ENCODE peak calls at places on chromosomes 13 and 19, in seven cellular contexts. O is HCT116, K is SK-N-SH, J is K562, W is GM12878, T is H1, Z is HepG2. E is an unnamed sample.

GRCh38 chr13:67036694-67037093 is 193.4 kb downstream of the PCDH9 start:
- DNase-seq in O (no peak), K (peak), J (no peak), W (no peak), T (no peak), Z (no peak), E (no peak)

GRCh38 chr19:52959613-52960295 is 2.9 kb downstream of the ZNF816 start:
- DNase-seq in O (no peak), K (no peak), J (no peak), W (no peak), T (no peak), Z (no peak), E (no peak)

GRCh38 chr13:24612726-24613125 is 67.5 kb upstream of the ATP12A start:
- DNase-seq in O (no peak), K (no peak), J (no peak), W (no peak), T (no peak), Z (no peak), E (no peak)

GRCh38 chr13:99812611-99813010 is 159.0 kb downstream of the ZIC5 start:
- DNase-seq in O (no peak), K (no peak), J (no peak), W (no peak), T (no peak), Z (no peak), E (no peak)

GRCh38 chr19:36837902-36838783 is at the start of gene ZNF790:
- DNase-seq in O (no peak), K (peak), J (peak), W (peak), T (peak), Z (peak), E (peak)

GRCh38 chr19:1026189-1027019 is at the start of gene CNN2:
- DNase-seq in O (no peak), K (peak), J (peak), W (no peak), T (peak), Z (peak), E (peak)

GRCh38 chr13:63389756-63390155 is 1974.1 kb upstream of the PCDH20 start:
- DNase-seq in O (no peak), K (no peak), J (no peak), W (no peak), T (no peak), Z (no peak), E (no peak)

GRCh38 chr19:3304871-3305423 is 61.4 kb upstream of the NFIC start:
- DNase-seq in O (peak), K (peak), J (peak), W (peak), T (peak), Z (peak), E (no peak)

GRCh38 chr19:2633693-2634075 is 68.8 kb downstream of the GNG7 start:
- DNase-seq in O (no peak), K (no peak), J (no peak), W (no peak), T (no peak), Z (no peak), E (no peak)

GRCh38 chr13:47175172-47175806 is 278.4 kb upstream of the HTR2A start:
- DNase-seq in O (no peak), K (no peak), J (no peak), W (no peak), T (no peak), Z (no peak), E (no peak)

GRCh38 chr13:32887617-32888016 is 128.6 kb upstream of the KL start:
- DNase-seq in O (no peak), K (no peak), J (no peak), W (no peak), T (no peak), Z (no peak), E (no peak)

GRCh38 chr19:50384685-50385535 is 763 bp downstream of the POLD1 start:
- DNase-seq in O (no peak), K (peak), J (peak), W (no peak), T (no peak), Z (no peak), E (no peak)

GRCh38 chr19:15014579-15014978 is 34.7 kb upstream of the CASP14 start:
- DNase-seq in O (no peak), K (no peak), J (peak), W (no peak), T (no peak), Z (no peak), E (peak)

GRCh38 chr19:6250024-6250605 is 29.7 kb downstream of the MLLT1 start:
- DNase-seq in O (no peak), K (no peak), J (no peak), W (no peak), T (no peak), Z (no peak), E (no peak)

GRCh38 chr13:49997935-49998334 is 1.1 kb downstream of the TRIM13 start:
- DNase-seq in O (no peak), K (no peak), J (no peak), W (no peak), T (no peak), Z (no peak), E (peak)

GRCh38 chr19:14363203-14364097 is 17.8 kb upstream of the ADGRE5 start:
- DNase-seq in O (peak), K (peak), J (peak), W (no peak), T (peak), Z (peak), E (no peak)

GRCh38 chr13:34076943-34077703 is 259.2 kb downstream of the RFC3 start:
- DNase-seq in O (peak), K (peak), J (no peak), W (no peak), T (no peak), Z (peak), E (peak)

GRCh38 chr19:38975214-38975860 is at the start of gene FBXO17:
- DNase-seq in O (no peak), K (peak), J (peak), W (no peak), T (peak), Z (peak), E (peak)

GRCh38 chr19:45848922-45849321 is 14.0 kb downstream of the SYMPK start:
- DNase-seq in O (no peak), K (no peak), J (peak), W (no peak), T (no peak), Z (peak), E (peak)

GRCh38 chr13:105278797-105279425 is 1256.6 kb downstream of the EFNB2 start:
- DNase-seq in O (no peak), K (no peak), J (no peak), W (no peak), T (peak), Z (no peak), E (peak)

GRCh38 chr19:8001995-8002849 is 3.2 kb downstream of the ELAVL1 start:
- DNase-seq in O (peak), K (peak), J (peak), W (peak), T (peak), Z (peak), E (peak)

GRCh38 chr13:66425741-66426140 is 804.4 kb downstream of the PCDH9 start:
- DNase-seq in O (no peak), K (no peak), J (no peak), W (no peak), T (no peak), Z (no peak), E (no peak)

GRCh38 chr19:17235618-17236413 is 9.8 kb downstream of the OCEL1 start:
- DNase-seq in O (no peak), K (peak), J (peak), W (no peak), T (peak), Z (no peak), E (no peak)

GRCh38 chr19:50204811-50205675 is 1.6 kb downstream of the MYH14 start:
- DNase-seq in O (peak), K (peak), J (peak), W (no peak), T (peak), Z (peak), E (peak)

GRCh38 chr19:7916137-7916907 is 1.7 kb downstream of the TGFBR3L start:
- DNase-seq in O (no peak), K (peak), J (no peak), W (no peak), T (peak), Z (no peak), E (peak)

GRCh38 chr13:30113531-30113930 is 193.8 kb downstream of the KATNAL1 start:
- DNase-seq in O (no peak), K (no peak), J (no peak), W (no peak), T (no peak), Z (no peak), E (no peak)

GRCh38 chr13:51681037-51681678 is 96.9 kb downstream of the WDFY2 start:
- DNase-seq in O (no peak), K (no peak), J (no peak), W (no peak), T (no peak), Z (no peak), E (no peak)

GRCh38 chr13:44293908-44294735 is 79.5 kb upstream of the SERP2 start:
- DNase-seq in O (no peak), K (no peak), J (no peak), W (no peak), T (no peak), Z (no peak), E (no peak)

GRCh38 chr13:107210216-107211010 is 642.5 kb upstream of the ARGLU1 start:
- DNase-seq in O (no peak), K (no peak), J (no peak), W (no peak), T (no peak), Z (no peak), E (no peak)

GRCh38 chr13:43984292-43984691 is 104.6 kb downstream of the LACC1 start:
- DNase-seq in O (no peak), K (no peak), J (no peak), W (no peak), T (no peak), Z (no peak), E (no peak)

GRCh38 chr19:33740811-33741396 is 55.8 kb upstream of the KCTD15 start:
- DNase-seq in O (no peak), K (no peak), J (peak), W (no peak), T (peak), Z (peak), E (peak)

GRCh38 chr13:77176350-77176749 is 149.4 kb upstream of the FBXL3 start:
- DNase-seq in O (no peak), K (no peak), J (no peak), W (no peak), T (no peak), Z (peak), E (no peak)

GRCh38 chr13:112132619-112133018 is 65.7 kb downstream of the SOX1 start:
- DNase-seq in O (no peak), K (no peak), J (no peak), W (no peak), T (no peak), Z (no peak), E (no peak)

GRCh38 chr13:46535822-46536221 is 17.1 kb upstream of the LRCH1 start:
- DNase-seq in O (no peak), K (no peak), J (no peak), W (no peak), T (no peak), Z (no peak), E (no peak)

GRCh38 chr19:13441810-13442512 is 64.3 kb downstream of the CACNA1A start:
- DNase-seq in O (no peak), K (no peak), J (peak), W (no peak), T (peak), Z (peak), E (peak)

GRCh38 chr13:113819731-113820715 is 43.9 kb downstream of the GAS6 start:
- DNase-seq in O (no peak), K (no peak), J (no peak), W (no peak), T (no peak), Z (no peak), E (no peak)

GRCh38 chr13:27425151-27425917 is 915 bp downstream of the GTF3A start:
- DNase-seq in O (no peak), K (no peak), J (peak), W (no peak), T (peak), Z (no peak), E (peak)

GRCh38 chr19:13839193-13839937 is 37.6 kb upstream of the NANOS3 start:
- DNase-seq in O (no peak), K (peak), J (peak), W (peak), T (peak), Z (no peak), E (peak)

GRCh38 chr19:51341976-51342580 is at the start of gene VSIG10L:
- DNase-seq in O (no peak), K (no peak), J (no peak), W (no peak), T (no peak), Z (no peak), E (peak)

GRCh38 chr19:19385900-19386339 is 19.6 kb upstream of the GATAD2A start:
- DNase-seq in O (no peak), K (no peak), J (no peak), W (no peak), T (peak), Z (no peak), E (no peak)

GRCh38 chr19:44574201-44574950 is 39.0 kb upstream of the IGSF23 start:
- DNase-seq in O (no peak), K (no peak), J (no peak), W (no peak), T (no peak), Z (no peak), E (no peak)
- TF ChIP-seq JUND in O (no peak), K (no peak), J (no peak), W (no peak), T (no peak), Z (no peak), E (no peak)

GRCh38 chr19:56119585-56119978 is 1.5 kb downstream of the ZNF787 start:
- DNase-seq in O (no peak), K (peak), J (no peak), W (no peak), T (no peak), Z (peak), E (no peak)
- TF ChIP-seq JUND in O (no peak), K (no peak), J (no peak), W (no peak), T (no peak), Z (no peak), E (no peak)

GRCh38 chr13:110559429-110559943 is 2.0 kb downstream of the RAB20 start:
- DNase-seq in O (no peak), K (no peak), J (no peak), W (no peak), T (no peak), Z (no peak), E (peak)
- TF ChIP-seq JUND in O (no peak), K (no peak), J (no peak), W (no peak), T (no peak), Z (no peak), E (no peak)

DNA sequence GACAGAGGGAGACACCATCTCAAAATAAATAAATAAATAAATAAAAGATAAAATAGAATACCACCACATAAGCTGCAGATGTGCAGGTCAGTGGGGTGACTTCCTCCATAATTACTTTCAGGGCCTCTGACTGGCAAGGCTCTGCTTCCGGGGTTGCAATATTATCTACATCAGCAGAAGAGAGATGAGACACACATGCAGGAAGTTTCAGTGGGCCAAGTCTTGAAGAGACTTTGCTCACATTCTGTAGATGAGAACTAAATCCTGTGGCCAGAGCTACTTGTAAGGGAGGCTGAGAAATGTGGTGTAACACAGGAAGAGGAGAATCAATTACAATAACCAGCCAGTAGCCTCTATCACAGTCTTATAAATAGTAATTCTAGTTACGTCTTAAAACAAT is 89.9 kb upstream of the MAB21L1 start:
- DNase-seq in O (no peak), K (no peak), J (no peak), W (no peak), T (no peak), Z (no peak), E (no peak)
- TF ChIP-seq JUND in O (no peak), K (no peak), J (no peak), W (no peak), T (no peak), Z (no peak), E (no peak)

GRCh38 chr19:55080121-55080914 is 4.6 kb downstream of the EPS8L1 start:
- DNase-seq in O (peak), K (peak), J (peak), W (no peak), T (peak), Z (peak), E (peak)
- TF ChIP-seq JUND in O (no peak), K (no peak), J (no peak), W (no peak), T (no peak), Z (no peak), E (no peak)

GRCh38 chr13:45436332-45436731 is 18.2 kb upstream of the SLC25A30 start:
- DNase-seq in O (no peak), K (no peak), J (no peak), W (no peak), T (no peak), Z (no peak), E (no peak)

GRCh38 chr13:45436953-45437352 is 18.8 kb upstream of the SLC25A30 start:
- DNase-seq in O (no peak), K (no peak), J (no peak), W (no peak), T (no peak), Z (no peak), E (no peak)

GRCh38 chr13:45433381-45433790 is 15.2 kb upstream of the SLC25A30 start:
- DNase-seq in O (no peak), K (no peak), J (no peak), W (no peak), T (no peak), Z (peak), E (no peak)

GRCh38 chr13:45432737-45433380 is 14.7 kb upstream of the SLC25A30 start:
- DNase-seq in O (no peak), K (no peak), J (no peak), W (no peak), T (no peak), Z (no peak), E (no peak)

DNA sequence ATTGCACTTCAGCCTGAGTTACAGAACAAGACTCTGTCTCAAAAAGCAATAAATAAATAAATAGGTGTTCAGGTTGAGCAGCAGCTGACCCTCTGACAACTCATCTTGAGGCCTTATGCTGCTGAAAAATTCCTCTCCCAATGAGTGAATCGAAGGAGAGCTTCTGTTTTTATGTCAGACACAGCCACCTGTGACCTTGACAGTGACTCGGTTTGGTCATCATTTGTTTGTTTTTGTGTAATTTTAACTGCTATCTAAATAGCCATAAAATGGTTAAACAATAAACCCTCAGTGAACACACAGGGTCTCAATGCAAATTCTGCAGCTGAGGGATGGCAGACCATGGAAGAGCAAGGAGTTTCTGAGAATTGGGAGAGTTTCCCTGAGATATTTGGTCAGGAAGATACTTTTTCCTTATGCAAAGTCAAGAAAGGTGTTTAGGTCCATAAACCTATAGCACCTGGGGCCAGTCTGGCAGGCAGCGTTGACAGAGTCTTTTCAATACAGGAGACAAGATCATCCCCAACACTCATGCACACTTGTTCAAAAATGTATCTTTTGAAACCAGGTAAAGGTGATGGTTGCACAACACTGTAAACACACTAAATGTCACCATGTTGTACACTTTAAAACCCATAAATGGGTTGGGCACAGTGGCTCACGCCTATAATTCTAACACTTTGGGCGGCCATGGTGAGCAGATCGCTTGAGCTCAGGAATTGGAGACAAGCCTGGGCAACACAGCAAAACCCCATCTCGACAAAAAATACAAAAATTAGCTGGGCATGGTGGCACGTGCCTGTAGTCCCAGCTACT is 16.6 kb upstream of the SLC25A30 start:
- DNase-seq in O (no peak), K (no peak), J (no peak), W (no peak), T (no peak), Z (peak), E (no peak)
- TF ChIP-seq JUND in O (no peak), K (no peak), J (no peak), W (no peak), T (no peak), Z (no peak), E (no peak)

E was measured in T47D.